ENCODE peak calls at places on chromosome 3, in five cellular contexts. X, A, W, K and B are unnamed samples.
A peak's percentile ranks its signal among the peaks of the same experiment; 100 is the strongest.

GRCh38 chr3:172102883-172103310 is 63.5 kb downstream of the FNDC3B start:
- DNase-seq in X (no peak), A (no peak), W (no peak), K (no peak), B (no peak)

GRCh38 chr3:129829640-129830039 is 63.9 kb downstream of the TMCC1 start:
- DNase-seq in X (peak; percentile 84), A (peak; percentile 95), W (peak; percentile 32), K (peak; percentile 60), B (peak; percentile 86)

GRCh38 chr3:71896751-71897150 is 111.8 kb upstream of the PROK2 start:
- DNase-seq in X (peak; percentile 42), A (no peak), W (no peak), K (no peak), B (no peak)

GRCh38 chr3:142586803-142587406 is 8.4 kb upstream of the ATR start:
- DNase-seq in X (peak; percentile 91), A (peak; percentile 73), W (peak; percentile 29), K (peak; percentile 50), B (peak; percentile 84)

GRCh38 chr3:147410126-147410517 is 957 bp downstream of the ZIC1 start:
- DNase-seq in X (no peak), A (no peak), W (no peak), K (no peak), B (no peak)

GRCh38 chr3:188507244-188507720 is 353.3 kb downstream of the LPP start:
- DNase-seq in X (peak; percentile 72), A (peak; percentile 97), W (no peak), K (peak; percentile 47), B (peak; percentile 89)

GRCh38 chr3:132984181-132984580 is 54.0 kb upstream of the TMEM108 start:
- DNase-seq in X (no peak), A (no peak), W (no peak), K (no peak), B (no peak)

GRCh38 chr3:139935071-139935865 is at the start of gene CLSTN2:
- DNase-seq in X (no peak), A (no peak), W (peak; percentile 20), K (no peak), B (peak; percentile 8)

GRCh38 chr3:156180077-156180476 is 59.7 kb downstream of the KCNAB1 start:
- DNase-seq in X (no peak), A (peak; percentile 68), W (no peak), K (no peak), B (no peak)

GRCh38 chr3:207973-208372 is 11.4 kb downstream of the CHL1 start:
- DNase-seq in X (no peak), A (no peak), W (no peak), K (no peak), B (no peak)

GRCh38 chr3:194488007-194488742 is 1.4 kb upstream of the ATP13A3 start:
- DNase-seq in X (peak; percentile 92), A (no peak), W (no peak), K (no peak), B (no peak)

GRCh38 chr3:189099505-189100290 is 72.1 kb upstream of the TPRG1 start:
- DNase-seq in X (no peak), A (no peak), W (no peak), K (no peak), B (no peak)

GRCh38 chr3:45666729-45667440 is 22.3 kb upstream of the SACM1L start:
- DNase-seq in X (no peak), A (peak; percentile 69), W (no peak), K (no peak), B (peak; percentile 65)

GRCh38 chr3:194675680-194676079 is 3.7 kb upstream of the LSG1 start:
- DNase-seq in X (no peak), A (no peak), W (no peak), K (no peak), B (no peak)

GRCh38 chr3:86982883-86983282 is 8.1 kb downstream of the VGLL3 start:
- DNase-seq in X (no peak), A (peak; percentile 68), W (no peak), K (no peak), B (no peak)

GRCh38 chr3:110384601-110385000 is 687.0 kb upstream of the NECTIN3 start:
- DNase-seq in X (no peak), A (peak; percentile 84), W (no peak), K (no peak), B (peak; percentile 56)

GRCh38 chr3:190305406-190305805 is 16.8 kb downstream of the CLDN1 start:
- DNase-seq in X (no peak), A (no peak), W (no peak), K (no peak), B (peak; percentile 60)

GRCh38 chr3:61865466-61865865 is 304.1 kb downstream of the PTPRG start:
- DNase-seq in X (no peak), A (no peak), W (no peak), K (no peak), B (no peak)

GRCh38 chr3:23926736-23927135 is 9.8 kb downstream of the RPL15 start:
- DNase-seq in X (no peak), A (no peak), W (no peak), K (no peak), B (no peak)

GRCh38 chr3:38960953-38961622 is 90.7 kb downstream of the SCN11A start:
- DNase-seq in X (peak; percentile 54), A (peak; percentile 41), W (peak; percentile 74), K (no peak), B (peak; percentile 54)

GRCh38 chr3:16474304-16474703 is 39.2 kb downstream of the RFTN1 start:
- DNase-seq in X (no peak), A (peak; percentile 67), W (no peak), K (no peak), B (peak; percentile 68)

GRCh38 chr3:8937064-8938020 is 25.9 kb downstream of the RAD18 start:
- DNase-seq in X (no peak), A (peak; percentile 89), W (no peak), K (peak; percentile 57), B (peak; percentile 83)

GRCh38 chr3:9879830-9880549 is at the start of gene CIDEC:
- DNase-seq in X (no peak), A (no peak), W (no peak), K (no peak), B (no peak)

GRCh38 chr3:195102609-195103467 is 168.1 kb downstream of the XXYLT1 start:
- DNase-seq in X (peak; percentile 34), A (peak; percentile 98), W (no peak), K (peak; percentile 93), B (peak; percentile 97)

GRCh38 chr3:15964605-15965061 is 166.9 kb upstream of the ANKRD28 start:
- DNase-seq in X (peak; percentile 78), A (peak; percentile 77), W (no peak), K (no peak), B (peak; percentile 66)

GRCh38 chr3:64644483-64644882 is 43.3 kb downstream of the ADAMTS9 start:
- DNase-seq in X (no peak), A (no peak), W (no peak), K (no peak), B (no peak)

GRCh38 chr3:179272385-179272784 is 21.5 kb upstream of the KCNMB3 start:
- DNase-seq in X (no peak), A (peak; percentile 8), W (no peak), K (peak; percentile 2), B (peak; percentile 69)

GRCh38 chr3:86990171-86990733 is 697 bp downstream of the VGLL3 start:
- DNase-seq in X (no peak), A (peak; percentile 26), W (peak; percentile 28), K (no peak), B (no peak)

GRCh38 chr3:99648091-99648490 is 9.7 kb downstream of the COL8A1 start:
- DNase-seq in X (no peak), A (peak; percentile 74), W (no peak), K (no peak), B (peak; percentile 46)

GRCh38 chr3:25661694-25662455 is 2.8 kb downstream of the TOP2B start:
- DNase-seq in X (no peak), A (peak; percentile 18), W (no peak), K (no peak), B (peak; percentile 22)

GRCh38 chr3:25171118-25171912 is 256.7 kb upstream of the RARB start:
- DNase-seq in X (no peak), A (no peak), W (no peak), K (no peak), B (no peak)

GRCh38 chr3:71005797-71006321 is 577.7 kb downstream of the FOXP1 start:
- DNase-seq in X (no peak), A (no peak), W (no peak), K (peak; percentile 51), B (peak; percentile 93)

GRCh38 chr3:194283218-194284006 is 67.7 kb downstream of the CPN2 start:
- DNase-seq in X (no peak), A (no peak), W (no peak), K (no peak), B (no peak)

GRCh38 chr3:13710251-13710650 is 161.3 kb downstream of the FBLN2 start:
- DNase-seq in X (no peak), A (no peak), W (no peak), K (no peak), B (no peak)

GRCh38 chr3:37765591-37766219 is 96.0 kb upstream of the CTDSPL start:
- DNase-seq in X (no peak), A (no peak), W (peak; percentile 31), K (no peak), B (no peak)

GRCh38 chr3:132210476-132211346 is 106.5 kb upstream of the ACP3 start:
- DNase-seq in X (peak; percentile 14), A (no peak), W (peak; percentile 13), K (no peak), B (peak; percentile 11)